ENCODE peak calls at places on chromosomes 6 and 20, in six cellular contexts. S is suprapubic skin, W is heart right ventricle, C is mucosa of descending colon, V is endothelial cell of umbilical vein, A is neural progenitor cell. N is an unnamed sample.

GRCh38 chr6:2450546-2450945 is 205.1 kb upstream of the GMDS start:
- DNase-seq in C (peak), V (no peak), A (no peak), S (no peak), W (peak), N (no peak)

GRCh38 chr6:106727480-106728153 is 98.2 kb downstream of the QRSL1 start:
- DNase-seq in W (no peak), V (no peak), S (no peak), A (no peak), C (no peak), N (no peak)

GRCh38 chr6:159692303-159693127 is 526 bp downstream of the SOD2 start:
- DNase-seq in S (no peak), A (peak), V (peak), W (peak), C (peak), N (peak)

GRCh38 chr6:138492113-138492512 is 7.2 kb downstream of the NHSL1 start:
- DNase-seq in S (no peak), V (no peak), C (no peak), A (peak), W (no peak), N (no peak)

GRCh38 chr6:107458687-107459282 is 579 bp downstream of the PDSS2 start:
- DNase-seq in W (no peak), A (no peak), C (no peak), V (peak), S (no peak), N (no peak)

GRCh38 chr20:19745106-19745505 is 13.0 kb upstream of the RIN2 start:
- DNase-seq in W (no peak), V (no peak), C (no peak), S (no peak), A (no peak), N (peak)

GRCh38 chr20:50695144-50695872 is 4.0 kb upstream of the RIPOR3 start:
- DNase-seq in A (no peak), V (no peak), W (no peak), C (no peak), S (no peak), N (no peak)

GRCh38 chr6:130680118-130680517 is 147.1 kb upstream of the SMLR1 start:
- DNase-seq in S (no peak), C (no peak), A (no peak), V (no peak), W (no peak), N (no peak)

GRCh38 chr6:56491606-56492328 is 150.9 kb downstream of the DST start:
- DNase-seq in W (peak), S (no peak), V (peak), A (no peak), C (no peak), N (no peak)

GRCh38 chr6:106128981-106129761 is 43.0 kb downstream of the PRDM1 start:
- DNase-seq in V (no peak), S (no peak), C (no peak), A (no peak), W (no peak), N (peak)

GRCh38 chr20:25251019-25251418 is 3.1 kb downstream of the PYGB start:
- DNase-seq in W (no peak), C (no peak), V (no peak), S (peak), A (no peak), N (no peak)

GRCh38 chr20:25251558-25251957 is 3.7 kb downstream of the PYGB start:
- DNase-seq in W (no peak), S (peak), C (no peak), V (no peak), A (peak), N (no peak)

GRCh38 chr20:25249198-25249931 is 1.5 kb downstream of the PYGB start:
- DNase-seq in V (peak), S (peak), W (no peak), C (no peak), A (no peak), N (no peak)

GRCh38 chr20:25252226-25252625 is 4.3 kb downstream of the PYGB start:
- DNase-seq in C (peak), V (no peak), A (no peak), S (peak), W (no peak), N (no peak)

DNA sequence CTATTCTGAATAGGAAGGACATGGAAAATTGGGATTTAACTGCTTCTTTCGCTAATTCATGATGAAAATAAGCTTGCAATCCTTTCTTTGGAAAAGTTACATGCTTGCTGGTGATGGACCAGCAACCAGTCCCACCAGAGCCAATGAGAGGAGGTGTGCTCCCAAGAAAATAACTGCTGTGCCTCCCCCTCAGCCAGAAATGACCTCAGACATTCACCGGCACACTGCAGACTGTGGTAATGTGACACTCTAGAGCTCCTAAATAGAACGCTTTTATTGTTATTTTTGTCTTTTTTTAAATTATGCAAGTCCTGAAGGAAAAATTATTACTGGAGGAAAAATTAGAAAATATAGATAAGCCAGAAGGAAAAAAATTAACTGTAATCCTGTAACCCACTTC is 2.6 kb downstream of the PYGB start:
- DNase-seq in S (no peak), V (no peak), W (no peak), C (no peak), A (no peak), N (no peak)
- H3K4me3 ChIP-seq in S (peak), V (no peak), W (peak), C (no peak), A (peak), N (peak)

DNA sequence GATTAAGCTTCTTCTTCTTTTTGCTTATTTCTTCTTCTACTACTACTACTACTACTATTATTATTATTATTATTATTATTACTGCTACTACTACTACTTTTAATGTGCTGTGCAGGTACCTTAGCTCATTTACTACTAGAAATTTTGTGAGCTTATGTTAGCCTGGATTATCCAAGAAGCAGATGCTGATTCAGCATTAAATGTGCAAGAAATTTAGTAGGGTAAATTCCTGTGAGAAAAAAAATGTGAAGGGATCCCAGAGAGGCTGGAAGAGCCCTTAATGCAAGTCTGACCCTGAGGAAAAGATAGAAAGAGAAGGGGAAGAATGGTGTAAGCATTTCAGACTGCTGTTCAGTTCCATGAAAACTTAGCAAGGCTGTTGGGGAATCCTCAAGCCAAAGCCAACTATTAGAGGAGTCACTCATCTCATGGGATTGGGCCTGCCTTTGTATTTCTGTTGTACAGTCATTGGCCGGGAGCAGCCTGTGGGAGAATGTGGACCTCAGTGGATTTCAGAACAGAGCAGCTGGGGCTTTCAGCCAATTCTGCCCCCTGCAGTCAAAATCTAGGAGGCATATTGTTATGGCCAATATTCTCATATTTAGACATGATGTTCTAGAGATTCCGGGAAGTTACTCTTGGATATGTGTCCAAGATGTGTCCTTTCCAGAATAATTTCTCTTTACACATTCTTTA is 37.2 kb upstream of the TSPYL1 start:
- DNase-seq in C (no peak), V (no peak), W (peak), A (no peak), S (no peak), N (no peak)
- TF ChIP-seq CTCF in C (no peak), V (no peak), W (no peak), A (no peak), S (no peak), N (no peak)

GRCh38 chr6:143079325-143079640 is 18.6 kb downstream of the AIG1 start:
- DNase-seq in V (no peak), A (no peak), W (no peak), C (no peak), S (no peak), N (no peak)

GRCh38 chr6:143074670-143075318 is 14.1 kb downstream of the AIG1 start:
- DNase-seq in A (no peak), S (no peak), V (no peak), W (no peak), C (no peak), N (no peak)

GRCh38 chr6:143078468-143079324 is 18.0 kb downstream of the AIG1 start:
- DNase-seq in S (no peak), V (no peak), C (no peak), A (no peak), W (no peak), N (no peak)

GRCh38 chr6:143074101-143074500 is 13.4 kb downstream of the AIG1 start:
- DNase-seq in S (no peak), A (no peak), V (no peak), W (no peak), C (no peak), N (no peak)
- H3K4me3 ChIP-seq in S (no peak), A (no peak), V (no peak), W (no peak), C (no peak), N (no peak)

DNA sequence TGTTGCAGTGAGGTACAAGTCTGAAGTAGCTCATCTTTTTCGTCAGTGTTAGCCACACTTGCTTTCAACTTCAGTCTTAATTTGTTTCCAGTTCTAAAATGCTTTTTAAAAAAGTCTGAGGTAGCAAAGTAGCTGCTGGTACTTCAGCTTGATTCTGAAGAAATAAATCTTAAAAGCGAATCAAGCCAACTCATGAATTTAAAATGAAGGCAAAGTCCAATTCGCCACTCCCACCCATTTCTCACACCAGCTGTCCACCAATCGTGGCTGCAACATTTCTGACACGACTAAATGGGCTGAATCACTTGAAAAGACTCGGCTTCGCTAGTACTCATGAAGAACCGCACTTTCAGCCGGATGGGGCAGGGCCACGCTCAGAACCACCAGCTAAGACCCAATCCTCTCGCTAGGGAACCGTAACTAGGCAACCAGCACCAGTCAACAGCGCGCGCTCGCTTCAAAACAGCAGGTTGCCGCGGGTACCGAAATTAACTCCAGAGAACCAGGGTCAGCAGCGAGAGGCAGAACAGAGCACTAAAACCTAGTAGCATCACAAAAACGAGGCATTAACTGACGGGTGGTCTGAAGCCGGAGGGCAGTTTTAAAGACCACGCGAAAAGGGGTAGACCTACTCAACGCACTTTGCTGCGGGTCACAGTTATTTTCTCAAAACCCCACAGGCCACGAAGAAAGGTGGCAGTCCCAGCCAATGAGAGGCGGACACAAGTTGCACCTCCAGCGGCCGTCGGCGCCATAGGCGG is 900 bp downstream of the BCLAF1 start:
- DNase-seq in S (peak), V (peak), W (peak), A (peak), C (peak), N (peak)
- TF ChIP-seq CTCF in S (peak), V (no peak), W (no peak), A (peak), C (no peak), N (no peak)

DNA sequence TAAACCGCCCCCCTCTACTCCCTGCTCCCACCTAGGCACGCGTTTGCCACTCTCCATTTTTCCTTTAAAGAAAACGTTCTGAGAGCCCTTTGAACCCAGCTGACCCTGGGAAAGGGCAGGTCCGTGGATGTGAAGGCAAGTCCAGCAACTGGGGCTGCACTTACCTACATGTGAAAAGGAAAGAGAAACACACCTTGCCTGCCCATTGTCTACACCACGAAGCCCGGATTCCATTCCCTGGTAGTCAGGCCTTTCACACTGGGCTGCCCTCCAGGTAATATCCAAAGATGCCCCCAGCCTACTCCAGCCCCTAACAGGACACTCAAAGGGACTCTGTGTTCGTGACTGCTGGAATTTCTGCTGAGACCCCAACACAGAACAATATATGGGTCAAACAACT is 94.4 kb downstream of the CD83 start:
- DNase-seq in A (no peak), C (no peak), W (no peak), S (no peak), V (no peak), N (no peak)
- H3K4me3 ChIP-seq in A (peak), C (no peak), W (peak), S (peak), V (no peak), N (peak)

GRCh38 chr6:50030777-50031562 is 9.2 kb upstream of the DEFB110 start:
- DNase-seq in C (no peak), V (no peak), W (no peak), S (no peak), A (peak), N (no peak)
- TF ChIP-seq CTCF in C (no peak), V (no peak), W (no peak), S (no peak), A (peak), N (no peak)

GRCh38 chr6:150865043-150865405 is 478 bp upstream of the MTHFD1L start:
- DNase-seq in S (no peak), A (no peak), V (no peak), C (no peak), W (no peak), N (no peak)
- H3K4me3 ChIP-seq in S (peak), A (peak), V (peak), C (no peak), W (peak), N (peak)

DNA sequence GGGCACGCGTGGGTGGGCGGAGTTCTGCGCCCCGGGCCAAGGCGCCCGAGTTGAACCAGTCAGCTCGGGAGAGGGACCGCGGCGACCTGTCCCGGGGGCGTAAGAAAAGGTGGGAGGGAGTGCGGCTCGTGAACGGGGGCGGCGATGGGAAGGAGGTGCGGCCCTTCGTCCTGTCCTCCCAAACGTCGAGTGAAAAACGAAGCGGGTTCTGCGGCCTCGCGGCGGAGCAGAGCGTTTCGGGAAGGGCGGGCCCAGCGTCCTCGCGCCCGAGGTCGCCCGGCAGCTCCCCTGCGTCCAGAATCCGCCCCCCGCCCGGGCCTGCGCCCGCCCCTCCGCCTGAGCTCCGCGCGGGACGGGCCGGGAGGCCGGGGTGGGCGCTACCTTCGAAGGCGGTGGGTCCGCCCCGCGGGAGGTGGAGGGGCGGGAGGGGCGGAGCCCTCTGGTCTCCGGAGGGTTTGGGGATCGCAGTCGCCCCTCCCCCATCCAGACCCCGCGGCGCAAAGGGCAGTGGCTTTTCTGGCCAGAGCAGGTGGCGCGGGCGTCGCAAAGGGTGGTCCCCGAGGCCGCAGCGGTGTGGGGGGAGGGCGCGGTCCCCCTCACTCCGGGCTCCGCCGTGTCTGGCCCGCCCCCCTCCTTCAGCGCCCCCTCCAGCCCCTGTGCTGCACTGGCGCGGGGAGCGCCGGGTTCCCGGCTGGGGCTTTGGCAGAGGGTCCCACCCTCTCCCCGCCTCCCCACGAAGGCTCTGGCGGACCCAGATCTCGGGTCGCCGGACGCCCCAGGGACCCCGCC is 838 bp downstream of the STMN3 start:
- DNase-seq in V (no peak), S (no peak), C (no peak), A (peak), W (no peak), N (no peak)
- TF ChIP-seq CTCF in V (no peak), S (no peak), C (no peak), A (peak), W (no peak), N (no peak)

N was measured in coronary artery.